ENCODE peak calls at places on chromosome 4, in ten cellular contexts. F is body of pancreas, U is astrocyte of the spinal cord, N is AG04450, X is gastrocnemius medialis, B is fibroblast of lung, I is PC-9, V is epithelial cell of esophagus, S is right atrium auricular region, P is cardiac fibroblast. E is an unnamed sample.

GRCh38 chr4:3870567-3870962 is 104.4 kb downstream of the ADRA2C start:
- DNase-seq in S (no peak), F (no peak), N (no peak), I (no peak), P (no peak), V (no peak), X (no peak), B (no peak), U (no peak), E (no peak)

GRCh38 chr4:119683518-119683917 is 54.9 kb upstream of the PDE5A start:
- DNase-seq in B (peak), N (peak), U (peak), F (no peak), V (no peak), P (peak), I (no peak), S (no peak), X (no peak), E (peak)

GRCh38 chr4:56468097-56468422 is 643 bp downstream of the SRP72 start:
- DNase-seq in B (peak), V (peak), P (peak), I (peak), F (peak), S (no peak), U (no peak), X (no peak), N (no peak), E (no peak)

GRCh38 chr4:66574145-66574978 is 904.1 kb upstream of the EPHA5 start:
- DNase-seq in F (peak), I (no peak), S (no peak), X (no peak), B (peak), P (peak), N (no peak), U (peak), V (no peak), E (peak)

GRCh38 chr4:140122891-140123290 is 31.1 kb downstream of the MAML3 start:
- DNase-seq in B (no peak), S (no peak), V (no peak), N (no peak), X (no peak), I (no peak), F (no peak), P (no peak), U (no peak), E (no peak)

GRCh38 chr4:109049926-109050325 is 252.5 kb downstream of the COL25A1 start:
- DNase-seq in F (no peak), U (no peak), B (no peak), S (no peak), N (no peak), I (no peak), X (no peak), P (no peak), V (no peak), E (no peak)

GRCh38 chr4:70801265-70801809 is 38.4 kb downstream of the GRSF1 start:
- DNase-seq in V (no peak), N (no peak), S (no peak), X (no peak), U (no peak), P (no peak), F (no peak), I (no peak), B (no peak), E (no peak)

GRCh38 chr4:122584517-122584916 is 36.3 kb downstream of the IL21 start:
- DNase-seq in P (peak), I (no peak), U (peak), N (peak), B (peak), S (no peak), F (no peak), X (no peak), V (peak), E (peak)

GRCh38 chr4:122003335-122003734 is 51.5 kb upstream of the TRPC3 start:
- DNase-seq in I (peak), P (peak), V (peak), N (no peak), S (no peak), X (no peak), F (peak), B (no peak), U (no peak), E (peak)

GRCh38 chr4:2994917-2995316 is 31.5 kb downstream of the GRK4 start:
- DNase-seq in B (no peak), P (no peak), X (no peak), S (no peak), V (no peak), U (no peak), F (no peak), I (no peak), N (no peak), E (no peak)

GRCh38 chr4:21470531-21470930 is 478.0 kb downstream of the KCNIP4 start:
- DNase-seq in V (peak), P (peak), S (no peak), U (peak), I (no peak), F (no peak), N (no peak), X (no peak), B (peak), E (peak)

GRCh38 chr4:84503495-84504437 is 4.7 kb upstream of the NKX6-1 start:
- DNase-seq in X (no peak), F (peak), N (peak), S (no peak), V (peak), B (peak), P (peak), U (peak), I (peak), E (peak)

GRCh38 chr4:29927895-29928294 is 792.3 kb upstream of the PCDH7 start:
- DNase-seq in X (no peak), P (no peak), U (no peak), N (no peak), F (no peak), I (no peak), V (no peak), S (no peak), B (peak), E (no peak)

GRCh38 chr4:7422098-7422897 is 12.4 kb downstream of the PSAPL1 start:
- DNase-seq in V (no peak), X (no peak), N (no peak), P (no peak), U (no peak), B (no peak), I (no peak), F (no peak), S (peak), E (no peak)

GRCh38 chr4:184282251-184282713 is 64.6 kb upstream of the ENPP6 start:
- DNase-seq in X (no peak), V (peak), S (peak), P (no peak), N (no peak), B (no peak), F (peak), I (no peak), U (no peak), E (no peak)

GRCh38 chr4:79182209-79182608 is 143.7 kb downstream of the NAA11 start:
- DNase-seq in S (no peak), X (no peak), F (no peak), V (no peak), U (no peak), B (no peak), I (no peak), N (no peak), P (no peak), E (no peak)

DNA sequence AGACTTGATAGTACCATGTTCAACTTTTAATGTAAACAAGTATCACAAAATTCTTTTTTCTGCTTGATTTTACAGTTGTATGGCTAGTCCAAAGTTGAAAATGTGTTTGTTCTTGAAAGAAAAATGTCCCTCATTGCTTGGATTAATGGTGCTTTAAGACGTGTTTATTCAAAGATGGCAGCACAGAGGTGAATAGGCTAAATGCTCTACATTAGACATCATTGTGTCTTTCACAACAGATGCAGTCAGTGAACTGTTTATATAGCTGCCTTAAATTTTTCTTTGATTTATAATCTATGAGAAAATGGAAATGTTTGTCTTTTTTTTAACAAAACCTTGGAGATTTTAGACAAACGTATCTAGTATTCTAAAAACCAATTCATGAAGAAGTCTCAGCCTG is 137.3 kb downstream of the BMPR1B start:
- DNase-seq in B (peak), F (no peak), P (no peak), N (no peak), U (no peak), S (no peak), V (no peak), I (no peak), X (no peak), E (no peak)
- H3K4me3 ChIP-seq in B (no peak), F (no peak), P (no peak), N (no peak), U (no peak), S (no peak), V (no peak), I (no peak), X (no peak), E (no peak)

GRCh38 chr4:99504804-99505502 is 5.9 kb upstream of the C4orf17 start:
- DNase-seq in B (no peak), X (no peak), F (peak), N (no peak), I (no peak), P (no peak), V (peak), S (no peak), U (no peak), E (no peak)

GRCh38 chr4:99507762-99508161 is 3.1 kb upstream of the C4orf17 start:
- DNase-seq in P (no peak), I (no peak), S (no peak), V (peak), F (no peak), B (no peak), X (no peak), N (no peak), U (no peak), E (no peak)

GRCh38 chr4:99506781-99507180 is 4.0 kb upstream of the C4orf17 start:
- DNase-seq in X (no peak), I (no peak), N (no peak), S (no peak), U (no peak), F (no peak), P (peak), V (peak), B (no peak), E (peak)

GRCh38 chr4:99507349-99507748 is 3.5 kb upstream of the C4orf17 start:
- DNase-seq in S (no peak), I (no peak), N (no peak), V (no peak), P (no peak), B (no peak), X (no peak), F (no peak), U (no peak), E (no peak)

DNA sequence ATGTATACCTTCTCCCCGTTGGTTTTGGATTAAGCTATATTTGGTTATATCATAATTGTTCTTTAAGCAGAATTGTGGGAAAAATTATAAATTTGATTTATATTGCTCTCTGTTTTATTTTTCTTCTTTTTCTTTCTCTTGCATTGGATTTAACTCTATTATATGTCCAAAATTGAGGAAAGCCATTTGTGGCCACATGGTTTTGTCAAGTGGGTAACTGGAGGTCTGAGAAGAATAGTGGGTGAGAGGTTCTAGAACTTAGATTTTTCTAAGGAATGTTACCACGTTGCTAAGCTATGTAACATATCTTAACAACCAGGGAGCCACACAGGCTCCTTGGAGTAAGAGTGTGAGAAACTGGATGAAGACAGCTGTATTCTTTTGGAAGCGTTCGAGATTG is at the start of gene C4orf17:
- DNase-seq in I (no peak), B (no peak), V (no peak), N (no peak), S (no peak), F (no peak), X (no peak), P (no peak), U (no peak), E (no peak)
- TF ChIP-seq CTCF in I (no peak), B (no peak), V (no peak), N (no peak), S (no peak), F (no peak), X (no peak), P (no peak), U (no peak), E (no peak)

GRCh38 chr4:99002274-99002673 is 6.8 kb downstream of the METAP1 start:
- DNase-seq in I (no peak), X (no peak), U (no peak), B (no peak), F (no peak), N (no peak), P (no peak), V (peak), S (no peak), E (no peak)

GRCh38 chr4:99013884-99014523 is 18.5 kb downstream of the METAP1 start:
- DNase-seq in N (no peak), I (no peak), V (no peak), X (no peak), U (no peak), P (no peak), B (no peak), F (no peak), S (no peak), E (no peak)

GRCh38 chr4:99013402-99013843 is 17.9 kb downstream of the METAP1 start:
- DNase-seq in S (no peak), I (no peak), U (no peak), F (no peak), N (no peak), V (no peak), P (peak), B (peak), X (no peak), E (peak)

GRCh38 chr4:99011910-99012309 is 16.4 kb downstream of the METAP1 start:
- DNase-seq in S (no peak), N (no peak), U (no peak), F (no peak), I (no peak), X (no peak), B (no peak), P (no peak), V (no peak), E (no peak)

DNA sequence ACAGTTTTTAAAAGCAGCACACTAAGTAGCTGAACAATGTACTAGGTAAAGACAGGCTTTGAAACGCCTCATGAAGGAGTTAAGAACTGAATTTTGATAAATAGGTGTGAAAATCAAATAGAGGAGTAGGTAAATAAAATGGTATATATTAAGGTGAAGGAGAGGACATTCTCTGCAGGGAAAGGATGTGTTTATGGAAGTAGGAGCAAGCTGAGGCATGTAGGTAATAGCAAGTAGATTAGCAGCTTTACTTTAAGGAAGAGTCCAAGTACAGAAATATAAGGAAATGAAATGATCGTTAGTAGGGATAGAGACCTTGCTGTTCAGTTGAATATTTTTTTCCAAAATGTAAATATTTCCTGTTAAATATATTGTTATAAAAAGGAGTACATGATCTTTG is 12.5 kb downstream of the METAP1 start:
- DNase-seq in V (peak), B (no peak), S (no peak), X (no peak), N (no peak), I (no peak), U (no peak), F (no peak), P (no peak), E (no peak)
- H3K4me3 ChIP-seq in V (no peak), B (no peak), S (no peak), X (no peak), N (no peak), I (no peak), U (no peak), F (no peak), P (no peak), E (no peak)

GRCh38 chr4:185280608-185281007 is 71.2 kb downstream of the SNX25 start:
- DNase-seq in X (no peak), U (no peak), P (no peak), F (no peak), S (no peak), B (no peak), N (no peak), V (no peak), I (no peak), E (no peak)

GRCh38 chr4:185283723-185284122 is 74.3 kb downstream of the SNX25 start:
- DNase-seq in X (no peak), V (peak), S (no peak), F (no peak), U (peak), B (peak), P (peak), N (no peak), I (no peak), E (peak)

GRCh38 chr4:185285632-185286393 is 76.4 kb downstream of the SNX25 start:
- DNase-seq in F (no peak), U (no peak), S (no peak), V (no peak), P (no peak), X (no peak), N (no peak), B (no peak), I (no peak), E (no peak)

GRCh38 chr4:185286571-185286970 is 77.2 kb downstream of the SNX25 start:
- DNase-seq in V (no peak), U (no peak), F (no peak), S (no peak), P (no peak), N (no peak), X (no peak), B (no peak), I (no peak), E (no peak)

GRCh38 chr4:185282968-185283367 is 73.6 kb downstream of the SNX25 start:
- DNase-seq in B (peak), S (no peak), N (no peak), V (peak), I (no peak), F (no peak), X (no peak), U (peak), P (peak), E (peak)
- TF ChIP-seq CTCF in B (peak), S (no peak), N (no peak), V (no peak), I (no peak), F (no peak), X (no peak), U (peak), P (no peak), E (no peak)

GRCh38 chr4:159106636-159107035 is 3.8 kb downstream of the RAPGEF2 start:
- DNase-seq in I (no peak), B (peak), N (no peak), F (no peak), U (peak), V (no peak), P (no peak), S (no peak), X (no peak), E (no peak)
- H3K4me3 ChIP-seq in I (peak), B (no peak), N (no peak), F (no peak), U (no peak), V (no peak), P (no peak), S (no peak), X (peak), E (no peak)

GRCh38 chr4:147407261-147408045 is 73.4 kb upstream of the EDNRA start:
- DNase-seq in X (no peak), N (no peak), I (no peak), F (no peak), P (peak), V (no peak), S (no peak), B (no peak), U (peak), E (no peak)
- TF ChIP-seq CTCF in X (no peak), N (peak), I (peak), F (no peak), P (peak), V (peak), S (peak), B (peak), U (peak), E (peak)

GRCh38 chr4:125313497-125313896 is 1.3 kb upstream of the FAT4 start:
- DNase-seq in U (peak), B (peak), P (peak), F (peak), V (peak), I (peak), N (peak), S (no peak), X (no peak), E (peak)
- H3K4me3 ChIP-seq in U (no peak), B (no peak), P (no peak), F (no peak), V (no peak), I (no peak), N (no peak), S (no peak), X (peak), E (no peak)

DNA sequence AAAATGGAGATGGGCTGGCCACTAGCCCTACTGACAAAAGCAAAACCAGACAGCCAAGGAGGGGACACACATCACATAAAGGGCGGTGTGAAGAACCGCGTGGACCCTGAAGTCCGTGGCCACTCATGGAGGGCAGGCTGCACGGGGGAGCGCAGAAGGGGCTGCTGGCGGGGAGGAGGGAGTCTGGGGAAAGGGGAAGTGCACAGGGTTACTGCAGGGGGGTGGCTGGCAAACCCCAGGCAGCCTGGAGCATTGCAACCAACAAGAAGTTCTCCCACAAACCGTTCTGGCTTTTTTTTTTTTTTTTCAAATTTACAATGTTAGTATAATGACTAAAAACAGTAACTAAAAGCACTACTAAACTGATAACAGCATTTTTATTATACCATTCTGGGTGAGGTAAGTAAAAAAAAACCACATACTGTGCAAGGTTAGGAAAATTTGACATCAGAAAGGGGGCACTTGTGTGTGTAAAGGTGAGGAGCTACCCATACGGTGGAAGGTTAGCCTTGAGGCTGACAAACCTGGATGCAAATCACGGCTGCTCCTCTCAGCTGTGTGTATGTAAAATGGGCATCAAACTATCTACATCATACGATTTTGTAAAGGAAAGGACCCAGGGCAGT is 87.1 kb downstream of the TSPAN5 start:
- DNase-seq in X (no peak), V (no peak), P (no peak), F (no peak), S (no peak), B (no peak), I (no peak), N (no peak), U (no peak), E (no peak)
- TF ChIP-seq CTCF in X (no peak), V (no peak), P (no peak), F (no peak), S (no peak), B (no peak), I (no peak), N (no peak), U (no peak), E (no peak)

GRCh38 chr4:186079698-186080097 is 10.7 kb downstream of the TLR3 start:
- DNase-seq in S (no peak), I (no peak), B (no peak), U (no peak), P (no peak), V (no peak), N (no peak), F (no peak), X (no peak), E (no peak)

GRCh38 chr4:186078977-186079697 is 10.2 kb downstream of the TLR3 start:
- DNase-seq in U (no peak), F (no peak), I (peak), V (peak), P (no peak), S (no peak), B (no peak), N (no peak), X (no peak), E (no peak)

GRCh38 chr4:186081202-186081807 is 12.3 kb downstream of the TLR3 start:
- DNase-seq in N (no peak), U (no peak), X (no peak), B (no peak), S (no peak), F (no peak), I (no peak), V (no peak), P (no peak), E (no peak)
- H3K4me3 ChIP-seq in N (no peak), U (peak), X (no peak), B (no peak), S (no peak), F (no peak), I (no peak), V (no peak), P (no peak), E (no peak)

E was measured in fibroblast of the aortic adventitia.